ENCODE peak calls at places on chromosomes 2 and 18, in eight cellular contexts. X, O, V, P, S, Z, U and R are unnamed samples.

GRCh38 chr2:236613607-236614006 is 44.0 kb downstream of the ACKR3 start:
- DNase-seq in X (no peak), O (no peak), V (no peak), P (no peak), S (peak), Z (no peak), U (no peak), R (no peak)

GRCh38 chr18:63365909-63366269 is 1.1 kb downstream of the KDSR start:
- DNase-seq in X (no peak), O (peak), V (peak), P (no peak), S (no peak), Z (no peak), U (no peak), R (peak)

GRCh38 chr2:12619975-12620374 is 96.8 kb upstream of the TRIB2 start:
- DNase-seq in X (no peak), O (no peak), V (no peak), P (peak), S (no peak), Z (peak), U (peak), R (peak)

GRCh38 chr2:70360661-70361316 is 58.9 kb upstream of the FAM136A start:
- DNase-seq in X (no peak), O (no peak), V (no peak), P (no peak), S (no peak), Z (no peak), U (no peak), R (no peak)

GRCh38 chr2:9555338-9556120 is at the start of gene ADAM17:
- DNase-seq in X (peak), O (peak), V (peak), P (peak), S (peak), Z (peak), U (peak), R (peak)

GRCh38 chr2:145094353-145094752 is 574.4 kb upstream of the ZEB2 start:
- DNase-seq in X (no peak), O (no peak), V (no peak), P (no peak), S (no peak), Z (no peak), U (peak), R (peak)

GRCh38 chr2:121699421-121700328 is 37.0 kb downstream of the NIFK start:
- DNase-seq in X (peak), O (peak), V (peak), P (peak), S (peak), Z (no peak), U (peak), R (peak)

GRCh38 chr2:224659726-224660125 is 56.4 kb downstream of the CCDC195 start:
- DNase-seq in X (no peak), O (no peak), V (no peak), P (no peak), S (no peak), Z (no peak), U (no peak), R (no peak)

GRCh38 chr2:106638043-106638442 is 150.9 kb downstream of the CD8B2 start:
- DNase-seq in X (peak), O (peak), V (peak), P (no peak), S (no peak), Z (no peak), U (peak), R (peak)

GRCh38 chr2:186862869-186863709 is 14.1 kb upstream of the ZSWIM2 start:
- DNase-seq in X (peak), O (peak), V (peak), P (no peak), S (no peak), Z (no peak), U (peak), R (peak)

GRCh38 chr18:48878471-48878870 is 72.3 kb downstream of the SMAD7 start:
- DNase-seq in X (no peak), O (no peak), V (no peak), P (no peak), S (peak), Z (no peak), U (no peak), R (no peak)

GRCh38 chr2:96642564-96643350 is at the start of gene FER1L5:
- DNase-seq in X (no peak), O (peak), V (no peak), P (no peak), S (no peak), Z (no peak), U (peak), R (peak)

GRCh38 chr18:23609390-23610008 is 23.2 kb upstream of the NPC1 start:
- DNase-seq in X (no peak), O (no peak), V (no peak), P (no peak), S (no peak), Z (no peak), U (no peak), R (no peak)

GRCh38 chr2:102634831-102635241 is 15.5 kb downstream of the SLC9A2 start:
- DNase-seq in X (no peak), O (no peak), V (no peak), P (no peak), S (no peak), Z (no peak), U (no peak), R (no peak)

GRCh38 chr18:4797286-4797685 is 342.2 kb upstream of the DLGAP1 start:
- DNase-seq in X (no peak), O (no peak), V (no peak), P (no peak), S (no peak), Z (no peak), U (no peak), R (no peak)

GRCh38 chr18:63970803-63971191 is 916 bp downstream of the SERPINB8 start:
- DNase-seq in X (no peak), O (peak), V (no peak), P (peak), S (peak), Z (no peak), U (peak), R (no peak)

GRCh38 chr2:159272166-159272565 is 14.3 kb downstream of the WDSUB1 start:
- DNase-seq in X (no peak), O (no peak), V (no peak), P (no peak), S (no peak), Z (no peak), U (no peak), R (no peak)

GRCh38 chr2:26770986-26771586 is 7.0 kb downstream of the SLC35F6 start:
- DNase-seq in X (no peak), O (peak), V (peak), P (peak), S (no peak), Z (peak), U (peak), R (peak)

GRCh38 chr2:231709636-231709980 is 1.3 kb downstream of the PTMA start:
- DNase-seq in X (no peak), O (peak), V (peak), P (peak), S (peak), Z (no peak), U (no peak), R (peak)

GRCh38 chr2:37775908-37776250 is 104.4 kb upstream of the CDC42EP3 start:
- DNase-seq in X (no peak), O (peak), V (no peak), P (no peak), S (no peak), Z (no peak), U (peak), R (peak)

GRCh38 chr18:37869051-37869450 is 303.5 kb upstream of the CELF4 start:
- DNase-seq in X (no peak), O (no peak), V (no peak), P (no peak), S (no peak), Z (no peak), U (no peak), R (no peak)

GRCh38 chr2:3774336-3774735 is 71.0 kb downstream of the DCDC2C start:
- DNase-seq in X (no peak), O (no peak), V (no peak), P (no peak), S (no peak), Z (no peak), U (no peak), R (no peak)

GRCh38 chr2:86072271-86072858 is 33.3 kb downstream of the POLR1A start:
- DNase-seq in X (no peak), O (peak), V (peak), P (peak), S (peak), Z (no peak), U (peak), R (peak)

GRCh38 chr2:201675454-201675853 is 23.0 kb downstream of the MPP4 start:
- DNase-seq in X (no peak), O (no peak), V (no peak), P (no peak), S (no peak), Z (no peak), U (no peak), R (no peak)

GRCh38 chr2:112089375-112089774 is 34.3 kb downstream of the TMEM87B start:
- DNase-seq in X (no peak), O (no peak), V (no peak), P (no peak), S (no peak), Z (no peak), U (no peak), R (no peak)

GRCh38 chr2:177622516-177622915 is 229.9 kb downstream of the AGPS start:
- DNase-seq in X (peak), O (peak), V (no peak), P (no peak), S (no peak), Z (no peak), U (peak), R (no peak)

GRCh38 chr18:2827076-2827475 is 19.7 kb upstream of the EMILIN2 start:
- DNase-seq in X (no peak), O (no peak), V (no peak), P (no peak), S (no peak), Z (no peak), U (no peak), R (no peak)

GRCh38 chr2:19812166-19812565 is 89.6 kb downstream of the TTC32 start:
- DNase-seq in X (no peak), O (no peak), V (no peak), P (peak), S (no peak), Z (peak), U (peak), R (no peak)

GRCh38 chr2:197322143-197322542 is 11.6 kb upstream of the ANKRD44 start:
- DNase-seq in X (no peak), O (no peak), V (no peak), P (no peak), S (no peak), Z (no peak), U (no peak), R (no peak)

GRCh38 chr18:74949611-74950010 is 259.3 kb downstream of the PTGR3 start:
- DNase-seq in X (no peak), O (no peak), V (no peak), P (no peak), S (no peak), Z (no peak), U (peak), R (peak)

GRCh38 chr18:25284861-25285574 is 66.9 kb downstream of the ZNF521 start:
- DNase-seq in X (no peak), O (no peak), V (no peak), P (no peak), S (no peak), Z (peak), U (peak), R (peak)

GRCh38 chr18:7272268-7273049 is 41.6 kb downstream of the LRRC30 start:
- DNase-seq in X (peak), O (peak), V (no peak), P (peak), S (no peak), Z (peak), U (peak), R (peak)

GRCh38 chr18:78939105-78939504 is 40.5 kb upstream of the SALL3 start:
- DNase-seq in X (no peak), O (no peak), V (no peak), P (no peak), S (no peak), Z (no peak), U (no peak), R (no peak)

GRCh38 chr18:44682871-44683221 is 2.2 kb downstream of the SETBP1 start:
- DNase-seq in X (no peak), O (no peak), V (no peak), P (no peak), S (no peak), Z (no peak), U (peak), R (no peak)

GRCh38 chr2:42848726-42849290 is 56.4 kb upstream of the HAAO start:
- DNase-seq in X (no peak), O (no peak), V (no peak), P (no peak), S (peak), Z (no peak), U (no peak), R (no peak)